ENCODE peak calls at places on chromosome 3, in eight cellular contexts. One of them, this sample, is unnamed.
A peak's percentile ranks its signal among the peaks of the same experiment; 100 is the strongest.

GRCh38 chr3:17118771-17119170 is 234.0 kb downstream of the PLCL2 start:
- DNase-seq in spleen: no peak
- DNase-seq in GM23338: no peak
- DNase-seq in fibroblast of lung: no peak
- DNase-seq in cardiac fibroblast: no peak
- DNase-seq in psoas muscle: peak; percentile 21
- DNase-seq in MM.1S: no peak
- DNase-seq in Peyer's patch: no peak
- DNase-seq in this sample: no peak

GRCh38 chr3:106482436-106482835 is 613.6 kb upstream of the CBLB start:
- DNase-seq in spleen: no peak
- DNase-seq in GM23338: no peak
- DNase-seq in fibroblast of lung: no peak
- DNase-seq in cardiac fibroblast: peak; percentile 62
- DNase-seq in psoas muscle: no peak
- DNase-seq in MM.1S: no peak
- DNase-seq in Peyer's patch: no peak
- DNase-seq in this sample: no peak

GRCh38 chr3:167863811-167864558 is 128.5 kb downstream of the SERPINI1 start:
- DNase-seq in spleen: no peak
- DNase-seq in GM23338: no peak
- DNase-seq in fibroblast of lung: no peak
- DNase-seq in cardiac fibroblast: no peak
- DNase-seq in psoas muscle: no peak
- DNase-seq in MM.1S: no peak
- DNase-seq in Peyer's patch: no peak
- DNase-seq in this sample: no peak

GRCh38 chr3:171407746-171408145 is 52.5 kb downstream of the TNIK start:
- DNase-seq in spleen: no peak
- DNase-seq in GM23338: no peak
- DNase-seq in fibroblast of lung: peak; percentile 70
- DNase-seq in cardiac fibroblast: peak; percentile 42
- DNase-seq in psoas muscle: no peak
- DNase-seq in MM.1S: no peak
- DNase-seq in Peyer's patch: no peak
- DNase-seq in this sample: peak; percentile 20

GRCh38 chr3:142853270-142854163 is 35.4 kb downstream of the PCOLCE2 start:
- DNase-seq in spleen: no peak
- DNase-seq in GM23338: no peak
- DNase-seq in fibroblast of lung: no peak
- DNase-seq in cardiac fibroblast: peak; percentile 17
- DNase-seq in psoas muscle: peak; percentile 57
- DNase-seq in MM.1S: no peak
- DNase-seq in Peyer's patch: no peak
- DNase-seq in this sample: no peak

GRCh38 chr3:14133876-14134275 is 9.0 kb downstream of the TMEM43 start:
- DNase-seq in spleen: no peak
- DNase-seq in GM23338: no peak
- DNase-seq in fibroblast of lung: no peak
- DNase-seq in cardiac fibroblast: no peak
- DNase-seq in psoas muscle: no peak
- DNase-seq in MM.1S: no peak
- DNase-seq in Peyer's patch: no peak
- DNase-seq in this sample: no peak

GRCh38 chr3:56800373-56801150 is 1.2 kb downstream of the ARHGEF3 start:
- DNase-seq in spleen: peak; percentile 86
- DNase-seq in GM23338: no peak
- DNase-seq in fibroblast of lung: no peak
- DNase-seq in cardiac fibroblast: no peak
- DNase-seq in psoas muscle: no peak
- DNase-seq in MM.1S: peak; percentile 74
- DNase-seq in Peyer's patch: peak; percentile 87
- DNase-seq in this sample: no peak

GRCh38 chr3:190886945-190887344 is 24.5 kb upstream of the GMNC start:
- DNase-seq in spleen: no peak
- DNase-seq in GM23338: no peak
- DNase-seq in fibroblast of lung: no peak
- DNase-seq in cardiac fibroblast: no peak
- DNase-seq in psoas muscle: no peak
- DNase-seq in MM.1S: no peak
- DNase-seq in Peyer's patch: no peak
- DNase-seq in this sample: no peak

GRCh38 chr3:134076816-134077215 is 47.1 kb upstream of the SLCO2A1 start:
- DNase-seq in spleen: peak; percentile 24
- DNase-seq in GM23338: no peak
- DNase-seq in fibroblast of lung: no peak
- DNase-seq in cardiac fibroblast: no peak
- DNase-seq in psoas muscle: no peak
- DNase-seq in MM.1S: no peak
- DNase-seq in Peyer's patch: no peak
- DNase-seq in this sample: no peak

GRCh38 chr3:104987859-104988258 is 378.9 kb upstream of the ALCAM start:
- DNase-seq in spleen: no peak
- DNase-seq in GM23338: peak; percentile 12
- DNase-seq in fibroblast of lung: no peak
- DNase-seq in cardiac fibroblast: peak; percentile 2
- DNase-seq in psoas muscle: no peak
- DNase-seq in MM.1S: no peak
- DNase-seq in Peyer's patch: no peak
- DNase-seq in this sample: no peak

GRCh38 chr3:128481438-128481942 is 11.5 kb downstream of the GATA2 start:
- DNase-seq in spleen: peak; percentile 74
- DNase-seq in GM23338: no peak
- DNase-seq in fibroblast of lung: no peak
- DNase-seq in cardiac fibroblast: peak; percentile 46
- DNase-seq in psoas muscle: peak; percentile 77
- DNase-seq in MM.1S: no peak
- DNase-seq in Peyer's patch: no peak
- DNase-seq in this sample: no peak

GRCh38 chr3:15637131-15637951 is 35.8 kb downstream of the BTD start:
- DNase-seq in spleen: no peak
- DNase-seq in GM23338: no peak
- DNase-seq in fibroblast of lung: no peak
- DNase-seq in cardiac fibroblast: no peak
- DNase-seq in psoas muscle: no peak
- DNase-seq in MM.1S: peak; percentile 65
- DNase-seq in Peyer's patch: no peak
- DNase-seq in this sample: no peak

GRCh38 chr3:192063570-192063969 is 602.6 kb downstream of the PYDC2 start:
- DNase-seq in spleen: peak; percentile 81
- DNase-seq in GM23338: peak; percentile 74
- DNase-seq in fibroblast of lung: peak; percentile 2
- DNase-seq in cardiac fibroblast: no peak
- DNase-seq in psoas muscle: no peak
- DNase-seq in MM.1S: peak; percentile 90
- DNase-seq in Peyer's patch: peak; percentile 69
- DNase-seq in this sample: no peak

GRCh38 chr3:74905478-74905877 is 291.0 kb upstream of the CNTN3 start:
- DNase-seq in spleen: no peak
- DNase-seq in GM23338: no peak
- DNase-seq in fibroblast of lung: no peak
- DNase-seq in cardiac fibroblast: no peak
- DNase-seq in psoas muscle: no peak
- DNase-seq in MM.1S: no peak
- DNase-seq in Peyer's patch: no peak
- DNase-seq in this sample: no peak

GRCh38 chr3:139427283-139428060 is 38.0 kb upstream of the COPB2 start:
- DNase-seq in spleen: no peak
- DNase-seq in GM23338: peak; percentile 94
- DNase-seq in fibroblast of lung: peak; percentile 84
- DNase-seq in cardiac fibroblast: peak; percentile 88
- DNase-seq in psoas muscle: no peak
- DNase-seq in MM.1S: peak; percentile 76
- DNase-seq in Peyer's patch: no peak
- DNase-seq in this sample: peak; percentile 74

GRCh38 chr3:45035441-45036301 is 9.6 kb downstream of the CLEC3B start:
- DNase-seq in spleen: peak; percentile 81
- DNase-seq in GM23338: peak; percentile 71
- DNase-seq in fibroblast of lung: peak; percentile 59
- DNase-seq in cardiac fibroblast: peak; percentile 48
- DNase-seq in psoas muscle: peak; percentile 67
- DNase-seq in MM.1S: no peak
- DNase-seq in Peyer's patch: no peak
- DNase-seq in this sample: no peak
- H3K4me3 ChIP-seq in spleen: peak overlapping the region; percentile 6
- H3K4me3 ChIP-seq in GM23338: peak overlapping the region; percentile 56
- H3K4me3 ChIP-seq in fibroblast of lung: peak overlapping the region; percentile 13
- H3K4me3 ChIP-seq in cardiac fibroblast: peak overlapping the region; percentile 27
- H3K4me3 ChIP-seq in psoas muscle: peak overlapping the region; percentile 53
- H3K4me3 ChIP-seq in MM.1S: peak overlapping the region; percentile 39
- H3K4me3 ChIP-seq in Peyer's patch: peak overlapping the region; percentile 7
- H3K4me3 ChIP-seq in this sample: peak overlapping the region; percentile 30

GRCh38 chr3:173584093-173584833 is 186.7 kb downstream of the NLGN1 start:
- DNase-seq in spleen: no peak
- DNase-seq in GM23338: peak; percentile 77
- DNase-seq in fibroblast of lung: peak; percentile 65
- DNase-seq in cardiac fibroblast: peak; percentile 45
- DNase-seq in psoas muscle: no peak
- DNase-seq in MM.1S: peak; percentile 32
- DNase-seq in Peyer's patch: no peak
- DNase-seq in this sample: peak; percentile 29
- H3K4me3 ChIP-seq in spleen: no peak overlapping the region
- H3K4me3 ChIP-seq in GM23338: peak overlapping the region; percentile 69
- H3K4me3 ChIP-seq in fibroblast of lung: peak overlapping the region; percentile 77
- H3K4me3 ChIP-seq in cardiac fibroblast: peak overlapping the region; percentile 53
- H3K4me3 ChIP-seq in psoas muscle: peak overlapping the region; percentile 60
- H3K4me3 ChIP-seq in MM.1S: peak overlapping the region; percentile 52
- H3K4me3 ChIP-seq in Peyer's patch: no peak overlapping the region
- H3K4me3 ChIP-seq in this sample: peak overlapping the region; percentile 63

GRCh38 chr3:101778385-101779046 is 495 bp upstream of the NXPE3 start:
- DNase-seq in spleen: no peak
- DNase-seq in GM23338: no peak
- DNase-seq in fibroblast of lung: no peak
- DNase-seq in cardiac fibroblast: no peak
- DNase-seq in psoas muscle: no peak
- DNase-seq in MM.1S: peak; percentile 27
- DNase-seq in Peyer's patch: no peak
- DNase-seq in this sample: no peak

GRCh38 chr3:101780661-101781060 is 1.6 kb downstream of the NXPE3 start:
- DNase-seq in spleen: no peak
- DNase-seq in GM23338: peak; percentile 37
- DNase-seq in fibroblast of lung: peak; percentile 89
- DNase-seq in cardiac fibroblast: peak; percentile 80
- DNase-seq in psoas muscle: no peak
- DNase-seq in MM.1S: peak; percentile 41
- DNase-seq in Peyer's patch: no peak
- DNase-seq in this sample: peak; percentile 31

GRCh38 chr3:101779808-101780366 is 876 bp downstream of the NXPE3 start:
- DNase-seq in spleen: no peak
- DNase-seq in GM23338: no peak
- DNase-seq in fibroblast of lung: peak; percentile 11
- DNase-seq in cardiac fibroblast: peak; percentile 26
- DNase-seq in psoas muscle: no peak
- DNase-seq in MM.1S: peak; percentile 6
- DNase-seq in Peyer's patch: no peak
- DNase-seq in this sample: no peak

GRCh38 chr3:101779047-101779807 is at the start of gene NXPE3:
- DNase-seq in spleen: peak; percentile 98
- DNase-seq in GM23338: peak; percentile 94
- DNase-seq in fibroblast of lung: peak; percentile 76
- DNase-seq in cardiac fibroblast: peak; percentile 81
- DNase-seq in psoas muscle: peak; percentile 97
- DNase-seq in MM.1S: peak; percentile 93
- DNase-seq in Peyer's patch: peak; percentile 97
- DNase-seq in this sample: peak; percentile 9

DNA sequence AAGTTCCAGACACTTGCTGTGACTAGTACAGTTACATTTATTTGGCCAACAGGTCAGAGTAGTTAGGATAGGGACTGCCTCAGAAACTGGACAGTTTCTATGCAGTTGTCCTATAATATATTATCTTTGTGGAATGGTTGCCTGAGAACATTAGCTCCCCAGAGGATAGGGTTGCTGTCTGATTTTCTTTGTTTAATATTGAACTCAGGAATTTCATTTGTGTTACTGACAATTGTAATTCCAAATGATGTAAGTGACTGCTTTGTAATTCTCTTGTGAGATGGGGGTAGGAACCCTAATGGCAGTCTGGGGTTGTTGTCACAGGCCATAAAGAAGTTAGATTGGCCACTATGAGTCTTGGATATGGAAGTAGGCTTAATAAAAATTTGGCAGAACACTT is 2.2 kb downstream of the NXPE3 start:
- DNase-seq in spleen: no peak
- DNase-seq in GM23338: peak; percentile 13
- DNase-seq in fibroblast of lung: peak; percentile 18
- DNase-seq in cardiac fibroblast: peak; percentile 17
- DNase-seq in psoas muscle: no peak
- DNase-seq in MM.1S: no peak
- DNase-seq in Peyer's patch: no peak
- DNase-seq in this sample: no peak
- H3K4me3 ChIP-seq in spleen: no peak overlapping the region
- H3K4me3 ChIP-seq in GM23338: peak overlapping the region; percentile 83
- H3K4me3 ChIP-seq in fibroblast of lung: peak overlapping the region; percentile 79
- H3K4me3 ChIP-seq in cardiac fibroblast: peak overlapping the region; percentile 85
- H3K4me3 ChIP-seq in psoas muscle: peak overlapping the region; percentile 95
- H3K4me3 ChIP-seq in MM.1S: peak overlapping the region; percentile 89
- H3K4me3 ChIP-seq in Peyer's patch: no peak overlapping the region
- H3K4me3 ChIP-seq in this sample: peak overlapping the region; percentile 58

GRCh38 chr3:18649666-18650363 is 224.7 kb upstream of the SATB1 start:
- DNase-seq in spleen: no peak
- DNase-seq in GM23338: no peak
- DNase-seq in fibroblast of lung: no peak
- DNase-seq in cardiac fibroblast: no peak
- DNase-seq in psoas muscle: no peak
- DNase-seq in MM.1S: no peak
- DNase-seq in Peyer's patch: no peak
- DNase-seq in this sample: no peak

GRCh38 chr3:18645603-18646002 is 220.5 kb upstream of the SATB1 start:
- DNase-seq in spleen: no peak
- DNase-seq in GM23338: no peak
- DNase-seq in fibroblast of lung: no peak
- DNase-seq in cardiac fibroblast: no peak
- DNase-seq in psoas muscle: no peak
- DNase-seq in MM.1S: no peak
- DNase-seq in Peyer's patch: no peak
- DNase-seq in this sample: no peak

GRCh38 chr3:18652781-18653180 is 227.6 kb upstream of the SATB1 start:
- DNase-seq in spleen: no peak
- DNase-seq in GM23338: no peak
- DNase-seq in fibroblast of lung: no peak
- DNase-seq in cardiac fibroblast: no peak
- DNase-seq in psoas muscle: no peak
- DNase-seq in MM.1S: no peak
- DNase-seq in Peyer's patch: no peak
- DNase-seq in this sample: no peak

GRCh38 chr3:18648868-18649450 is 223.8 kb upstream of the SATB1 start:
- DNase-seq in spleen: no peak
- DNase-seq in GM23338: no peak
- DNase-seq in fibroblast of lung: no peak
- DNase-seq in cardiac fibroblast: no peak
- DNase-seq in psoas muscle: no peak
- DNase-seq in MM.1S: no peak
- DNase-seq in Peyer's patch: no peak
- DNase-seq in this sample: no peak

DNA sequence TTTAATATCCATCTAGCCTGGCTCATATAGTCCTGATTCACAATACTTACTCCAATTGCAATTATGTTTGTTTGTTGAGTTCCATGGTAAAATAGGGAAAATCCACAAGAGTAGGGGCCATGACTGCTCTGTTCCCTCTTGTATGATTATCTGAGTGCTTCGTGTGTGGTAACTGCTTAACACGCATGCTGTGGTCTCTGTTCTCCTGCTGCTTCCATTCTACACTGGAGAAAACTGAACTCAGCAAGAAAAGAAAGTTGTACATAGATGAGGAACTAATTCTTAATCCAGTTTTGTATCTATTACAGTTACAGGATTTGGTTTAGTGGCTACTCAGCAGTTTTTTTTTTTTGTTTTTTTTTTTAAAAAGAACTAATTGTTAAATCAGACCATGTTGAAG is 223.0 kb upstream of the SATB1 start:
- DNase-seq in spleen: no peak
- DNase-seq in GM23338: no peak
- DNase-seq in fibroblast of lung: no peak
- DNase-seq in cardiac fibroblast: no peak
- DNase-seq in psoas muscle: no peak
- DNase-seq in MM.1S: no peak
- DNase-seq in Peyer's patch: no peak
- DNase-seq in this sample: no peak
- H3K4me3 ChIP-seq in spleen: no peak overlapping the region
- H3K4me3 ChIP-seq in GM23338: no peak overlapping the region
- H3K4me3 ChIP-seq in fibroblast of lung: no peak overlapping the region
- H3K4me3 ChIP-seq in cardiac fibroblast: no peak overlapping the region
- H3K4me3 ChIP-seq in psoas muscle: no peak overlapping the region
- H3K4me3 ChIP-seq in MM.1S: no peak overlapping the region
- H3K4me3 ChIP-seq in Peyer's patch: no peak overlapping the region
- H3K4me3 ChIP-seq in this sample: no peak overlapping the region

This sample was measured in astrocyte of the cerebellum.